ENCODE peak calls at places on chromosomes 5 and 9, in nine cellular contexts. A is aorta, M is fibroblast of lung, X is breast epithelium, S is A549, F is mammary epithelial cell, H is heart left ventricle, I is GM23248, K is endodermal cell. Y is an unnamed sample.
A peak's percentile ranks its signal among the peaks of the same experiment; 100 is the strongest.

GRCh38 chr9:95736370-95736769 is 139.1 kb upstream of the ERCC6L2 start:
- DNase-seq in A (no peak), M (no peak), X (no peak), S (peak; percentile 16), F (no peak), H (no peak), I (peak; percentile 17), K (peak; percentile 73), Y (no peak)

GRCh38 chr5:159995841-159996240 is 13.1 kb upstream of the TTC1 start:
- DNase-seq in A (no peak), M (no peak), X (no peak), S (no peak), F (no peak), H (no peak), I (no peak), K (peak; percentile 34), Y (no peak)

GRCh38 chr9:81573415-81574321 is 115.7 kb downstream of the TLE1 start:
- DNase-seq in A (no peak), M (no peak), X (no peak), S (no peak), F (no peak), H (no peak), I (no peak), K (peak; percentile 64), Y (no peak)

GRCh38 chr9:116683535-116683934 is 3.6 kb upstream of the TRIM32 start:
- DNase-seq in A (no peak), M (no peak), X (no peak), S (no peak), F (no peak), H (no peak), I (no peak), K (no peak), Y (no peak)

GRCh38 chr9:131432597-131433301 is 38.9 kb downstream of the PRRC2B start:
- DNase-seq in A (no peak), M (peak; percentile 93), X (no peak), S (no peak), F (peak; percentile 51), H (no peak), I (peak; percentile 94), K (no peak), Y (no peak)

GRCh38 chr5:174563899-174564298 is 160.5 kb upstream of the MSX2 start:
- DNase-seq in A (no peak), M (no peak), X (no peak), S (no peak), F (no peak), H (no peak), I (no peak), K (no peak), Y (no peak)

GRCh38 chr9:38347946-38348345 is 44.6 kb upstream of the ALDH1B1 start:
- DNase-seq in A (no peak), M (no peak), X (no peak), S (no peak), F (no peak), H (no peak), I (no peak), K (no peak), Y (no peak)

GRCh38 chr5:178460598-178461425 is 129.4 kb downstream of the COL23A1 start:
- DNase-seq in A (peak; percentile 90), M (no peak), X (peak; percentile 57), S (peak; percentile 58), F (no peak), H (peak; percentile 84), I (peak; percentile 46), K (peak; percentile 98), Y (no peak)

GRCh38 chr5:78232163-78232562 is 62.3 kb downstream of the AP3B1 start:
- DNase-seq in A (no peak), M (no peak), X (no peak), S (no peak), F (peak; percentile 2), H (no peak), I (no peak), K (no peak), Y (no peak)

GRCh38 chr5:8135742-8136141 is 266.8 kb downstream of the MTRR start:
- DNase-seq in A (no peak), M (no peak), X (no peak), S (no peak), F (no peak), H (no peak), I (no peak), K (no peak), Y (no peak)

GRCh38 chr5:95817430-95817829 is 5.1 kb downstream of the GLRX start:
- DNase-seq in A (no peak), M (peak; percentile 94), X (no peak), S (no peak), F (no peak), H (no peak), I (peak; percentile 53), K (no peak), Y (peak; percentile 59)
- H3K4me3 ChIP-seq in A (no peak overlapping the region), M (no peak overlapping the region), X (peak overlapping the region; percentile 15), S (no peak overlapping the region), F (no peak overlapping the region), H (peak overlapping the region; percentile 32), I (peak overlapping the region; percentile 99), K (no peak overlapping the region), Y (peak overlapping the region; percentile 49)

GRCh38 chr9:122723690-122724089 is at the start of gene OR1L4:
- DNase-seq in A (no peak), M (no peak), X (no peak), S (no peak), F (no peak), H (no peak), I (no peak), K (no peak), Y (no peak)
- H3K9me3 ChIP-seq in A (peaks cover 14% of the 10 kb centered on the region), M (no peaks in the 10 kb centered on the region), X (peaks cover 52% of the 10 kb centered on the region), S (peaks cover 25% of the 10 kb centered on the region), F (peaks cover 15% of the 10 kb centered on the region), H (peaks cover 89% of the 10 kb centered on the region), I (peaks cover 7% of the 10 kb centered on the region), K (peaks cover 46% of the 10 kb centered on the region), Y (peaks cover 17% of the 10 kb centered on the region)

GRCh38 chr9:133119039-133119438 is 2.0 kb downstream of the RALGDS start:
- DNase-seq in A (no peak), M (no peak), X (peak; percentile 79), S (no peak), F (no peak), H (no peak), I (peak; percentile 21), K (no peak), Y (no peak)
- H3K4me3 ChIP-seq in A (no peak overlapping the region), M (no peak overlapping the region), X (peak overlapping the region; percentile 97), S (no peak overlapping the region), F (no peak overlapping the region), H (peak overlapping the region; percentile 87), I (peak overlapping the region; percentile 78), K (no peak overlapping the region), Y (no peak overlapping the region)

DNA sequence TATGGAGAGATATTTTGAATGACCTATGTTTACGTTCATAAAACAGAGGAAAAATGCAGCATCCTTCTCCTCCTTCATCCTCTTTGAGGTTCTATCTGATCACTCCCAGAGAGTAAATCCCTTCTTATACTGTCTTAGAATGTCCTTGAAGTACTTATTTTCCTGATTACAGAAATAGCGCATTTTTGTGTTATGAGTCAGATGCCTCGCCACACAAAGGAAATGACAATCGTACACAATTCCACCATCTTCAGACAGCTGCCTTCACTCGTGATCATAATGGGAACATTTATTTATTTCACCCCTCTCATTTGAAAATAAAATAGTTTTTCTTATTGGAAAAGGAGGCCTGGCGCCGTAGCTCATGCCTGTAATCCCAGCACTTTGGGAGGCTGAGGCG is 2.4 kb upstream of the GLT6D1 start:
- DNase-seq in A (no peak), M (peak; percentile 4), X (no peak), S (no peak), F (no peak), H (no peak), I (no peak), K (no peak), Y (no peak)
- H3K9me3 ChIP-seq in A (peaks cover 7% of the 10 kb centered on the region), M (no peaks in the 10 kb centered on the region), X (peaks cover 5% of the 10 kb centered on the region), S (peaks cover 34% of the 10 kb centered on the region), F (peaks cover 13% of the 10 kb centered on the region), H (peaks cover 33% of the 10 kb centered on the region), I (peaks cover 6% of the 10 kb centered on the region), K (peaks cover 33% of the 10 kb centered on the region), Y (no peaks in the 10 kb centered on the region)

DNA sequence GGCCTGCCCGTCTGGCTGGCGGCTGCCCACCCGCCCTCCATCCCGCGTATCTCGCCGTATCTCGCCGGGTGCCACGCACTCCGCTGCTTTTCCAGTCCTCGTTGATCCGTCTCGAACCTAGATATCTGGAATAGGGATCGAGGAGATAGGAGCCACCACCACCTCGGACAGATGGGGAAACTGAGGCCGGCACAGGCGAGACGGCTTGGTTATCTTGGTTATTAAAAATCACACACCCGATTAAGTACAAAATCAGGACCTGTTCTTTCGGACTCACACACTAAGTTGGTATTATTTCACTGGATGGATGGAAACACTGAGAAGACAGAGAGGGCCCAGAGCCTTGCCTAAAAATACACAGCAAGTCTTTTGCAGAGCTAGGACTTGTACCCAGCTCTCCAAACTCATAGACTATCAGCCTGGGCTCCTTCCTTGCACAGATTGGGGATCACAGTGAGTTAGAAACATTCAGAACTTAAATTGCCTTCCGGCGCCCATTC is 678 bp downstream of the SLC26A2 start:
- DNase-seq in A (no peak), M (no peak), X (no peak), S (no peak), F (peak; percentile 14), H (no peak), I (peak; percentile 42), K (no peak), Y (no peak)
- H3K4me3 ChIP-seq in A (peak overlapping the region; percentile 45), M (peak overlapping the region; percentile 79), X (peak overlapping the region; percentile 75), S (peak overlapping the region; percentile 81), F (peak overlapping the region; percentile 74), H (peak overlapping the region; percentile 73), I (peak overlapping the region; percentile 73), K (peak overlapping the region; percentile 88), Y (peak overlapping the region; percentile 82)

GRCh38 chr5:129306725-129307124 is 153.4 kb upstream of the ADAMTS19 start:
- DNase-seq in A (no peak), M (no peak), X (no peak), S (no peak), F (no peak), H (no peak), I (no peak), K (no peak), Y (no peak)
- H3K9me3 ChIP-seq in A (peaks cover 4% of the 10 kb centered on the region), M (no peaks in the 10 kb centered on the region), X (peaks cover 14% of the 10 kb centered on the region), S (peaks cover 4% of the 10 kb centered on the region), F (no peaks in the 10 kb centered on the region), H (peaks cover 50% of the 10 kb centered on the region), I (no peaks in the 10 kb centered on the region), K (peaks cover 13% of the 10 kb centered on the region), Y (peaks cover 11% of the 10 kb centered on the region)

DNA sequence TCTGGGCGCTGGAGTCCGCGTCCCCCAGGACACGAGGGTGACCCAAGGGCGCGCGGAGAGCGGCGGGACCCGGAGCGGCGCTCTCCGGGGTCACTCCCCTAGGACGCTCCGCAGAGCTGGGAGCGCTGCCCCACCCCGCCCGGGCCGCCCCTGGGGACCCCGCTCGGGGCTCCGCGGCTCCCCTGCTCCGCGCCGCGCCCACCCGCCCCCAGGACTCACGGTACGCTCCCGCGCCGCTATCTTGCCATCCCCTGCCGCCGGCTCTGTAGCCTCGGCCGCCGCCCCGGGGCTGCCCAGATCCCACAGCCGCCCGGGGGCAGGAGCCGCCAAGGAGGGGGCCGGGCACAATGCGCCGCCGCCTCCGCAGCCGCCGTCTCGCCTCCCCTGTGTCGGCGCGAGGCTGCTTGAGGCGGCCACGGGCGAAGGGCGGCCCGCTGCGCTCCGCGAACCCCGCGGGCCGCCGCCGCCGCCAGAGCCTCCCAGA is 289 bp downstream of the LIFR start:
- DNase-seq in A (no peak), M (no peak), X (no peak), S (peak; percentile 49), F (no peak), H (no peak), I (peak; percentile 83), K (no peak), Y (no peak)
- H3K4me3 ChIP-seq in A (peak overlapping the region; percentile 51), M (peak overlapping the region; percentile 90), X (peak overlapping the region; percentile 83), S (peak overlapping the region; percentile 96), F (peak overlapping the region; percentile 89), H (peak overlapping the region; percentile 71), I (peak overlapping the region; percentile 87), K (peak overlapping the region; percentile 99), Y (no peak overlapping the region)